ENCODE peak calls at places on chromosomes 6 and 20, in eight cellular contexts. Y is dorsolateral prefrontal cortex; Q is substantia nigra; M is SK-N-DZ; R is activated T-cell treated with anti-CD3 and anti-CD28 coated beads, Interleukin-2, amount 50 U/mL, for 72 hours; A is neural crest cell; P is heart left ventricle; H is mucosa of descending colon. K is an unnamed sample.

GRCh38 chr6:29694637-29695036 is 13.7 kb upstream of the ZFP57 start:
- DNase-seq in M (no peak), R (no peak), A (no peak), P (no peak), H (no peak), Y (no peak), Q (no peak), K (no peak)

GRCh38 chr20:39019805-39020325 is 57.7 kb downstream of the DHX35 start:
- DNase-seq in Q (no peak), P (no peak), Y (no peak), R (peak), H (no peak), M (no peak), A (no peak), K (no peak)

GRCh38 chr6:159935633-159936032 is 33.2 kb upstream of the IGF2R start:
- DNase-seq in R (no peak), Y (no peak), Q (no peak), H (no peak), M (no peak), P (no peak), A (no peak), K (no peak)

GRCh38 chr6:139765825-139766285 is 391.4 kb upstream of the CITED2 start:
- DNase-seq in Y (no peak), H (no peak), M (no peak), A (no peak), P (no peak), R (no peak), Q (no peak), K (peak)

GRCh38 chr6:148285205-148285604 is 57.4 kb upstream of the SASH1 start:
- DNase-seq in Q (no peak), P (no peak), A (no peak), Y (no peak), R (no peak), H (no peak), M (no peak), K (no peak)

GRCh38 chr6:6313012-6313411 is 7.5 kb downstream of the F13A1 start:
- DNase-seq in Y (no peak), M (no peak), R (no peak), H (no peak), Q (no peak), A (no peak), P (no peak), K (no peak)

GRCh38 chr6:33116417-33116816 is 40.6 kb downstream of the HLA-DPB1 start:
- DNase-seq in H (no peak), Y (no peak), M (no peak), Q (no peak), P (no peak), A (no peak), R (no peak), K (no peak)

GRCh38 chr6:170295519-170296422 is 4.9 kb upstream of the DLL1 start:
- DNase-seq in M (no peak), A (peak), Q (no peak), H (peak), P (peak), Y (no peak), R (peak), K (peak)

GRCh38 chr6:46221221-46221793 is 50.5 kb upstream of the ENPP5 start:
- DNase-seq in Q (no peak), P (no peak), H (no peak), A (no peak), M (no peak), R (no peak), Y (no peak), K (no peak)

GRCh38 chr20:33925867-33926266 is 67.8 kb upstream of the RALY start:
- DNase-seq in P (no peak), A (no peak), R (no peak), Q (no peak), Y (no peak), H (no peak), M (no peak), K (no peak)